ENCODE peak calls at places on chromosomes 4 and X, in seven cellular contexts. I is CD8-positive, alpha-beta T cell; D is adrenal gland; L is mammary epithelial cell; Z is MM.1S; J is fibroblast of lung; O is mucosa of descending colon. R is an unnamed sample.

GRCh38 chr4:3529363-3529762 is 2.9 kb downstream of the LRPAP1 start:
- DNase-seq in I (no peak), D (peak; percentile 47), L (no peak), Z (no peak), J (no peak), O (no peak), R (no peak)

GRCh38 chrX:6574762-6575161 is 39.8 kb upstream of the VCX3A start:
- DNase-seq in I (no peak), D (no peak), L (no peak), Z (no peak), J (no peak), O (no peak), R (no peak)

GRCh38 chr4:20203508-20203907 is 48.2 kb upstream of the SLIT2 start:
- DNase-seq in I (no peak), D (no peak), L (peak; percentile 17), Z (no peak), J (peak; percentile 78), O (no peak), R (no peak)

GRCh38 chrX:47568656-47569295 is 7.8 kb downstream of the ARAF start:
- DNase-seq in I (no peak), D (no peak), L (no peak), Z (no peak), J (no peak), O (no peak), R (no peak)

GRCh38 chr4:79697444-79697843 is 289.4 kb upstream of the GK2 start:
- DNase-seq in I (no peak), D (no peak), L (no peak), Z (no peak), J (no peak), O (no peak), R (no peak)

GRCh38 chr4:39713691-39714090 is 15.8 kb downstream of the UBE2K start:
- DNase-seq in I (no peak), D (no peak), L (no peak), Z (peak; percentile 62), J (peak; percentile 81), O (no peak), R (no peak)

GRCh38 chr4:64271601-64272081 is 137.6 kb downstream of the TECRL start:
- DNase-seq in I (no peak), D (no peak), L (peak; percentile 0), Z (no peak), J (no peak), O (no peak), R (no peak)

GRCh38 chr4:58214376-58214775 is 1104.2 kb upstream of the IGFBP7 start:
- DNase-seq in I (no peak), D (no peak), L (no peak), Z (no peak), J (no peak), O (no peak), R (no peak)

GRCh38 chr4:53622739-53623151 is 31.5 kb upstream of the LNX1 start:
- DNase-seq in I (no peak), D (no peak), L (peak; percentile 79), Z (no peak), J (peak; percentile 80), O (no peak), R (peak; percentile 47)

GRCh38 chrX:129787336-129788055 is 7.7 kb downstream of the SASH3 start:
- DNase-seq in I (no peak), D (no peak), L (no peak), Z (no peak), J (no peak), O (no peak), R (no peak)
- H3K4me1 ChIP-seq in I (peaks cover 38% of the 10 kb centered on the region), D (no peaks in the 10 kb centered on the region), L (no peaks in the 10 kb centered on the region), Z (peaks cover 41% of the 10 kb centered on the region), J (no peaks in the 10 kb centered on the region), O (no peaks in the 10 kb centered on the region), R (no peaks in the 10 kb centered on the region)

GRCh38 chrX:15751160-15751819 is 13.2 kb downstream of the CA5B start:
- DNase-seq in I (no peak), D (no peak), L (peak; percentile 32), Z (no peak), J (peak; percentile 76), O (no peak), R (no peak)
- H3K4me1 ChIP-seq in I (peaks cover 68% of the 10 kb centered on the region), D (peaks cover 27% of the 10 kb centered on the region), L (no peaks in the 10 kb centered on the region), Z (peaks cover 23% of the 10 kb centered on the region), J (peaks cover 7% of the 10 kb centered on the region), O (no peaks in the 10 kb centered on the region), R (no peaks in the 10 kb centered on the region)

GRCh38 chr4:86050516-86050915 is 309.3 kb downstream of the MAPK10 start:
- DNase-seq in I (no peak), D (no peak), L (peak; percentile 34), Z (no peak), J (no peak), O (no peak), R (no peak)
- H3K4me1 ChIP-seq in I (no peaks in the 10 kb centered on the region), D (peaks cover 7% of the 10 kb centered on the region), L (peaks cover 8% of the 10 kb centered on the region), Z (no peaks in the 10 kb centered on the region), J (no peaks in the 10 kb centered on the region), O (no peaks in the 10 kb centered on the region), R (no peaks in the 10 kb centered on the region)

DNA sequence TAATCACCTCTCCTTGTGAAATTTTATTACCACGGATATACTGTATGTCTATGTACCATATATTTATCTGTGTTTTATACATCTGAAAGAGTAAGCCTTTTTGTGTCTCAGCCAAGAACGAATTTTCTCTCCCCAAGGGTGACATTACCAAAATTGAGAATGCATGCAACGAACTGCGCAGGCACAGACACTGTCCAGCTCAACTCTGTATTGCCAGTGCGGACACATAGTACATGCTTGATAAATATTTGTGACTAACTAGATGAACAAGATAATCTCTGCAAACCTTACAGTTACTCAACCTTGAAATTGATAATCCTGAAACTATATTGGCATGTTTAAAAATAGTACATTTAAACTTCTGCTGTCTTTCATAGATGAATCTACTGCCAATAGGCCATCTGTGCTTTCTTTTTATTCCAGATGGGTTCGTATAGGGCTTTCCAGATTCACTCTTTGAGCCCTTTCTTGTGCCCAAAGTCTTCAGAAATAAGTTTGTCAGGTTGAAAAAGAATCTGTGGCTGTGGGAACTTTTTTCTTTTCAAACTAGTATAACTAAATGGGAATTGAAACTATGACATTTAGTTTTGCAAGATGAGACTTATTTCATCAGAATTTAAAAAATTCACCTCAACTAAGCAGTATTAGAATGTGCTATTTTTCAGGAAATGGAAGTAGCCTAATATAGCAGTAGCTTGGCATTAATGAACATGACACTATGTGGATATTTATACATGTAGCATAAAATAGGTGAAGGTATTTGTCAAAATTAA is 38.9 kb downstream of the DTHD1 start:
- DNase-seq in I (no peak), D (no peak), L (no peak), Z (no peak), J (no peak), O (no peak), R (no peak)
- H3K4me1 ChIP-seq in I (peaks cover 20% of the 10 kb centered on the region), D (no peaks in the 10 kb centered on the region), L (no peaks in the 10 kb centered on the region), Z (peaks cover 16% of the 10 kb centered on the region), J (no peaks in the 10 kb centered on the region), O (no peaks in the 10 kb centered on the region), R (no peaks in the 10 kb centered on the region)

DNA sequence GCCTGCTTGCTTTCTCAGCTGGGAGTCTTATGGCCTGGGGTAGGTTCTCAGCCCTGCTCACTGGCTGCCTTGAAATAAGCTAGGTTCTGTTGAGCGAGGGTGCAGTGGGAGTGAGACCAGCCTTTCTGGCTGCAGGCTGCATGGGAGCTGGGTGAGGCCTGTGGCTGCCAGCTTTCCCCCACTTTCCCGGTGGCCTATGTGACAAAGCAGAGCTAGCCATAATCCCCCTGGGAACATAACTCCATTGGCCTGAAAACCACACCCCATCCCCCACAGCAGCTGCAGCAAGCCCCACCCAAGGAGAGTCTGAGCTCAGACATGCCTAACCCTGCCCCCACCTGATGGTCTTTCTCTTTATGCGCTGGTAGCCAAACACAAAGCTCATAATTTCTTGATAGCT is 118.9 kb downstream of the KLHL4 start:
- DNase-seq in I (no peak), D (no peak), L (no peak), Z (no peak), J (no peak), O (no peak), R (no peak)
- H3K4me1 ChIP-seq in I (no peaks in the 10 kb centered on the region), D (no peaks in the 10 kb centered on the region), L (no peaks in the 10 kb centered on the region), Z (no peaks in the 10 kb centered on the region), J (no peaks in the 10 kb centered on the region), O (no peaks in the 10 kb centered on the region), R (no peaks in the 10 kb centered on the region)

GRCh38 chr4:176622251-176622968 is 170.3 kb downstream of the VEGFC start:
- DNase-seq in I (no peak), D (peak; percentile 33), L (no peak), Z (no peak), J (peak; percentile 82), O (no peak), R (no peak)
- H3K4me1 ChIP-seq in I (no peaks in the 10 kb centered on the region), D (peaks cover 8% of the 10 kb centered on the region), L (no peaks in the 10 kb centered on the region), Z (no peaks in the 10 kb centered on the region), J (no peaks in the 10 kb centered on the region), O (no peaks in the 10 kb centered on the region), R (no peaks in the 10 kb centered on the region)

GRCh38 chrX:4435905-4436304 is 722.5 kb upstream of the PRKX start:
- DNase-seq in I (no peak), D (no peak), L (no peak), Z (no peak), J (no peak), O (no peak), R (no peak)
- H3K4me1 ChIP-seq in I (no peaks in the 10 kb centered on the region), D (no peaks in the 10 kb centered on the region), L (no peaks in the 10 kb centered on the region), Z (no peaks in the 10 kb centered on the region), J (no peaks in the 10 kb centered on the region), O (no peaks in the 10 kb centered on the region), R (no peaks in the 10 kb centered on the region)

DNA sequence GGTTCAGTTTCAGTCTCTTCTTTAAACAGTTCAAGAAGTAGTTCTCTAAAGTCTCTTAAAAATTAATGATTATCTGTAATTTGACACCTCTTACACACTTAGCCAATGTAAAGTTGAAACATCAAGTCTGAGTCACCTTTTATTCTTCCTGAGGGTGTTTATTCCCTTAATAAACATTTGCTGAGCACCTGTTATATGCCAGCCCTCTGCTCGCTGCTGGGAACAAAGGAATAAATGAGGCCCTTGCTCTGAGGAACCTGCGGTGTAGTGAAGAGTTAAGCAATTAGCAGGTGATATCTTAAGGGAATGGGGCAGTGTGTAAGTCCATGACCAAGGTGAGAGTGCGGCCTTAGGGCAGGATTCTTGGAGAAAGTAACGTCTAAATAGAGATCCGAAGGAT is 5.2 kb upstream of the NDNF start:
- DNase-seq in I (no peak), D (no peak), L (no peak), Z (no peak), J (no peak), O (no peak), R (no peak)
- H3K4me1 ChIP-seq in I (no peaks in the 10 kb centered on the region), D (peaks cover 4% of the 10 kb centered on the region), L (peaks cover 4% of the 10 kb centered on the region), Z (peaks cover 13% of the 10 kb centered on the region), J (no peaks in the 10 kb centered on the region), O (peaks cover 17% of the 10 kb centered on the region), R (no peaks in the 10 kb centered on the region)

DNA sequence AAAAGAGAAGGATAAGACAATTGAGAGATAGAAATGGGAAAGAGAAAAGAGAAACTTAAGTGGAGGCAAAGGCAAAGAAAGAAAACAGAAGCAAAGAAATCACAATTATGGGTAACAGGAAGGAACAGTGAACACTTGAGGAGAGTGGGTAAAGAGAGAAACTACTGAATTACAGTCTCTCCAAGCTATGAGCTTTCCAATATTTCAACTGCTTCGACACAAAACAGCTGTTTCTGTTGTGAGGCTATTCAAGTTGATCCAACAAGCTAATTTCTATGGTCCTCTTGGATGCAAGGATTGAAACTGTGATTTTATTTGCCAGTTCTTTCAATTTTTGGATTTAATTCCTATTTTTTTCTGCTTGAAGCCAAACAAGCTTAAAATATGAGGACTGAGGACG is 80.5 kb upstream of the ADGRA3 start:
- DNase-seq in I (no peak), D (no peak), L (no peak), Z (no peak), J (peak; percentile 25), O (no peak), R (no peak)
- H3K4me1 ChIP-seq in I (no peaks in the 10 kb centered on the region), D (no peaks in the 10 kb centered on the region), L (no peaks in the 10 kb centered on the region), Z (no peaks in the 10 kb centered on the region), J (no peaks in the 10 kb centered on the region), O (no peaks in the 10 kb centered on the region), R (no peaks in the 10 kb centered on the region)